ENCODE peak calls at places on chromosomes 13 and 19, in nine cellular contexts. O is endothelial cell, V is nephron progenitor cell, J is hippocampal formation, Q is mesendoderm, D is T-helper 9 cell, K is NCI-H345, Y is T-helper 2 cell, C is germinal center. R is an unnamed sample.
A peak's percentile ranks its signal among the peaks of the same experiment; 100 is the strongest.

GRCh38 chr13:47896546-47896945 is 104.5 kb downstream of the SUCLA2 start:
- DNase-seq in O (no peak), V (no peak), J (no peak), Q (no peak), D (no peak), K (no peak), Y (no peak), C (no peak), R (no peak)

GRCh38 chr13:28031220-28031903 is 42.9 kb upstream of the URAD start:
- DNase-seq in O (no peak), V (no peak), J (peak; percentile 39), Q (no peak), D (no peak), K (no peak), Y (no peak), C (no peak), R (peak; percentile 52)

GRCh38 chr19:48928164-48929005 is 5.1 kb upstream of the DHDH start:
- DNase-seq in O (no peak), V (no peak), J (no peak), Q (no peak), D (no peak), K (no peak), Y (no peak), C (no peak), R (no peak)

GRCh38 chr19:49847731-49848696 is 2.9 kb upstream of the PTOV1 start:
- DNase-seq in O (no peak), V (no peak), J (no peak), Q (no peak), D (no peak), K (no peak), Y (no peak), C (no peak), R (no peak)

GRCh38 chr19:48085904-48086864 is 24.4 kb downstream of the PLA2G4C start:
- DNase-seq in O (no peak), V (no peak), J (no peak), Q (peak; percentile 67), D (no peak), K (no peak), Y (no peak), C (no peak), R (no peak)

GRCh38 chr13:102400619-102401125 is 1.2 kb downstream of the FGF14 start:
- DNase-seq in O (peak; percentile 6), V (peak; percentile 50), J (peak; percentile 13), Q (peak; percentile 37), D (no peak), K (peak; percentile 62), Y (no peak), C (no peak), R (no peak)

GRCh38 chr13:50678464-50679162 is 164.9 kb downstream of the DLEU7 start:
- DNase-seq in O (no peak), V (no peak), J (no peak), Q (no peak), D (no peak), K (no peak), Y (no peak), C (no peak), R (no peak)

GRCh38 chr13:65499251-65499650 is 1730.9 kb downstream of the PCDH9 start:
- DNase-seq in O (no peak), V (no peak), J (no peak), Q (no peak), D (no peak), K (no peak), Y (no peak), C (no peak), R (no peak)

GRCh38 chr13:63107163-63107935 is 1691.7 kb upstream of the PCDH20 start:
- DNase-seq in O (no peak), V (no peak), J (no peak), Q (no peak), D (no peak), K (no peak), Y (no peak), C (no peak), R (no peak)

R was measured in CD14-positive monocyte.